ENCODE peak calls at places on chromosomes 12 and 14, in six cellular contexts. S, K, P, G, X and C are unnamed samples.

GRCh38 chr12:50110127-50110761 is 1.8 kb upstream of the COX14 start:
- DNase-seq in X (no peak), G (no peak), P (peak; percentile 86), K (peak; percentile 56), S (no peak), C (no peak)

GRCh38 chr12:71475280-71475679 is 35.7 kb downstream of the LGR5 start:
- DNase-seq in K (no peak), X (no peak), G (no peak), S (no peak), P (no peak), C (no peak)

GRCh38 chr12:95574030-95574429 is 22.8 kb upstream of the USP44 start:
- DNase-seq in P (no peak), S (no peak), X (no peak), K (no peak), G (no peak), C (no peak)

GRCh38 chr14:94320243-94320642 is 2.9 kb downstream of the SERPINA6 start:
- DNase-seq in S (no peak), X (no peak), G (no peak), P (peak; percentile 89), K (no peak), C (no peak)

GRCh38 chr12:47779301-47779942 is 6.4 kb downstream of the SLC48A1 start:
- DNase-seq in X (peak; percentile 80), G (peak; percentile 88), S (peak; percentile 94), P (peak; percentile 69), K (peak; percentile 55), C (peak; percentile 88)

GRCh38 chr14:54564071-54564798 is 2.7 kb upstream of the SAMD4A start:
- DNase-seq in K (peak; percentile 27), X (peak; percentile 7), S (no peak), G (peak; percentile 59), P (peak; percentile 36), C (peak; percentile 58)

GRCh38 chr12:118850244-118850825 is 131.0 kb upstream of the SRRM4 start:
- DNase-seq in G (no peak), P (peak; percentile 22), X (no peak), S (no peak), K (no peak), C (no peak)

GRCh38 chr12:51270067-51270846 is at the start of gene SMAGP:
- DNase-seq in P (peak; percentile 40), G (peak; percentile 41), X (no peak), K (no peak), S (peak; percentile 32), C (peak; percentile 17)

GRCh38 chr14:23183479-23183878 is at the start of gene SLC7A8:
- DNase-seq in X (peak; percentile 43), K (no peak), P (no peak), G (no peak), S (peak; percentile 16), C (peak; percentile 87)

GRCh38 chr12:39451977-39452376 is 9.1 kb upstream of the KIF21A start:
- DNase-seq in P (no peak), S (no peak), X (peak; percentile 80), G (no peak), K (no peak), C (peak; percentile 14)

GRCh38 chr12:121465921-121466799 is 66.2 kb downstream of the RNF34 start:
- DNase-seq in G (peak; percentile 39), P (no peak), K (peak; percentile 48), S (peak; percentile 41), X (no peak), C (no peak)

GRCh38 chr12:80702889-80703605 is 4.4 kb upstream of the MYF6 start:
- DNase-seq in G (no peak), K (no peak), X (peak; percentile 1), S (no peak), P (peak; percentile 5), C (no peak)

GRCh38 chr14:51818748-51819386 is 41.5 kb upstream of the GNG2 start:
- DNase-seq in X (peak; percentile 90), G (no peak), K (no peak), P (no peak), S (no peak), C (no peak)

GRCh38 chr14:86942939-86943338 is 1050.0 kb downstream of the GALC start:
- DNase-seq in P (no peak), K (no peak), G (no peak), X (no peak), S (no peak), C (no peak)

GRCh38 chr14:90726656-90727055 is 89.6 kb downstream of the TTC7B start:
- DNase-seq in S (no peak), P (no peak), X (no peak), K (no peak), G (peak; percentile 41), C (peak; percentile 75)

GRCh38 chr12:88578821-88579518 is 1.3 kb downstream of the KITLG start:
- DNase-seq in P (peak; percentile 37), K (no peak), X (peak; percentile 63), G (peak; percentile 65), S (no peak), C (no peak)

GRCh38 chr14:99257122-99257672 is 14.8 kb downstream of the BCL11B start:
- DNase-seq in S (no peak), P (no peak), K (no peak), X (no peak), G (no peak), C (no peak)

GRCh38 chr14:65972891-65973290 is 513.3 kb upstream of the CCDC196 start:
- DNase-seq in X (no peak), P (no peak), S (no peak), K (no peak), G (no peak), C (no peak)

GRCh38 chr12:132170094-132170636 is 25.9 kb downstream of the NOC4L start:
- DNase-seq in G (peak; percentile 90), X (no peak), S (no peak), P (no peak), K (no peak), C (no peak)

GRCh38 chr12:78835493-78835892 is 29.1 kb upstream of the SYT1 start:
- DNase-seq in P (no peak), G (no peak), K (no peak), X (no peak), S (no peak), C (no peak)

GRCh38 chr12:52526511-52526951 is 6.3 kb upstream of the KRT5 start:
- DNase-seq in K (no peak), S (no peak), G (no peak), P (no peak), X (no peak), C (no peak)